ENCODE peak calls at places on chromosomes 6 and 20, in ten cellular contexts. B is HS-5, L is H7, Y is epithelial cell of esophagus, C is GM23248, Q is HuH-7.5, Z is AG08396, S is progenitor cell of endocrine pancreas, D is vagina, W is HS-27A. V is an unnamed sample.
A peak's percentile ranks its signal among the peaks of the same experiment; 100 is the strongest.

GRCh38 chr6:35590622-35591066 is 77.9 kb upstream of the TULP1 start:
- DNase-seq in D (no peak), S (no peak), Y (no peak), L (no peak), C (no peak), B (no peak), W (no peak), Z (no peak), Q (no peak), V (no peak)

GRCh38 chr6:38169826-38170526 is 350.4 kb downstream of the ZFAND3 start:
- DNase-seq in Z (no peak), Y (no peak), C (no peak), W (no peak), B (no peak), S (no peak), Q (no peak), D (no peak), L (peak; percentile 92), V (no peak)

GRCh38 chr6:24257282-24257681 is 100.6 kb downstream of the DCDC2 start:
- DNase-seq in Y (no peak), B (no peak), L (peak; percentile 26), W (no peak), Z (no peak), Q (no peak), S (no peak), D (no peak), C (no peak), V (no peak)

GRCh38 chr6:15569035-15569995 is 93.5 kb downstream of the DTNBP1 start:
- DNase-seq in Y (no peak), S (no peak), Q (no peak), C (no peak), D (no peak), B (no peak), W (no peak), Z (no peak), L (no peak), V (no peak)

GRCh38 chr6:25237579-25237978 is 41.6 kb upstream of the CARMIL1 start:
- DNase-seq in S (no peak), B (no peak), D (no peak), Z (no peak), W (no peak), C (peak; percentile 32), Q (no peak), Y (no peak), L (no peak), V (no peak)

GRCh38 chr6:43658161-43658560 is 13.3 kb downstream of the RSPH9 start:
- DNase-seq in C (no peak), S (no peak), D (no peak), B (no peak), W (no peak), L (no peak), Q (no peak), Z (no peak), Y (no peak), V (peak; percentile 38)

GRCh38 chr6:157571269-157571668 is 190.3 kb downstream of the ZDHHC14 start:
- DNase-seq in C (no peak), Q (no peak), W (no peak), Z (no peak), S (no peak), B (no peak), Y (no peak), D (no peak), L (no peak), V (no peak)

GRCh38 chr6:52517502-52518278 is 59.2 kb downstream of the TRAM2 start:
- DNase-seq in Z (peak; percentile 89), W (peak; percentile 99), D (no peak), L (peak; percentile 90), Q (peak; percentile 63), Y (peak; percentile 91), B (peak; percentile 94), C (peak; percentile 99), S (no peak), V (peak; percentile 71)

GRCh38 chr20:61695741-61696140 is 369.9 kb downstream of the TAF4 start:
- DNase-seq in L (no peak), S (no peak), Y (no peak), W (no peak), B (no peak), Z (no peak), D (no peak), C (no peak), Q (no peak), V (no peak)

GRCh38 chr6:11615214-11615602 is 77.7 kb downstream of the TMEM170B start:
- DNase-seq in B (peak; percentile 28), D (no peak), S (no peak), Y (peak; percentile 41), Z (no peak), W (peak; percentile 86), Q (no peak), C (peak; percentile 71), L (no peak), V (peak; percentile 36)

GRCh38 chr6:134936476-134936875 is 13.4 kb downstream of the ALDH8A1 start:
- DNase-seq in W (no peak), Q (no peak), Z (no peak), B (no peak), Y (no peak), C (no peak), S (no peak), D (no peak), L (no peak), V (no peak)

GRCh38 chr20:62739581-62740285 is 31.1 kb downstream of the NTSR1 start:
- DNase-seq in Q (no peak), Y (no peak), Z (no peak), C (peak; percentile 69), S (no peak), W (no peak), D (no peak), B (peak; percentile 13), L (no peak), V (peak; percentile 61)

GRCh38 chr6:11201772-11202512 is 30.5 kb downstream of the NEDD9 start:
- DNase-seq in Z (no peak), C (no peak), D (no peak), L (no peak), Y (no peak), B (no peak), W (no peak), S (no peak), Q (no peak), V (no peak)

GRCh38 chr6:133646021-133646682 is 242.8 kb upstream of the TCF21 start:
- DNase-seq in D (no peak), C (peak; percentile 80), B (peak; percentile 88), Y (peak; percentile 50), Q (no peak), Z (peak; percentile 43), L (no peak), W (peak; percentile 99), S (no peak), V (peak; percentile 33)

GRCh38 chr6:142500265-142500786 is 198.5 kb downstream of the ADGRG6 start:
- DNase-seq in L (no peak), D (no peak), W (no peak), B (no peak), Y (no peak), C (peak; percentile 80), Z (no peak), S (no peak), Q (no peak), V (no peak)

GRCh38 chr20:44952731-44953130 is 7.5 kb downstream of the TOMM34 start:
- DNase-seq in D (no peak), C (no peak), Y (no peak), Q (no peak), W (no peak), Z (no peak), L (no peak), B (no peak), S (no peak), V (no peak)

GRCh38 chr6:168290095-168290494 is 29.5 kb downstream of the DACT2 start:
- DNase-seq in B (no peak), Z (no peak), L (no peak), Y (no peak), S (no peak), D (no peak), Q (no peak), W (no peak), C (no peak), V (no peak)

V was measured in PC-9.